ENCODE peak calls at places on chromosomes 7 and 10, in ten cellular contexts. I is IMR-90, U is neuronal stem cell, C is HCT116, J is DND-41, G is mammary epithelial cell, Z is fibroblast of lung, O is H9, B is neural progenitor cell, X is SK-N-SH. H is an unnamed sample.

GRCh38 chr7:21617916-21618390 is 75.1 kb downstream of the DNAH11 start:
- DNase-seq in G (peak), I (peak), U (no peak), O (no peak), C (no peak), Z (peak), B (no peak), X (no peak), J (no peak), H (peak)

GRCh38 chr10:4541292-4541691 is 284.7 kb upstream of the AKR1E2 start:
- DNase-seq in U (no peak), B (no peak), Z (peak), C (peak), X (no peak), G (peak), I (peak), J (no peak), O (no peak), H (peak)

GRCh38 chr10:48547061-48547895 is 57.6 kb downstream of the ARHGAP22 start:
- DNase-seq in Z (no peak), O (no peak), B (no peak), J (no peak), C (no peak), U (no peak), G (no peak), X (no peak), I (no peak), H (no peak)

GRCh38 chr10:86970887-86971145 is 2.5 kb downstream of the ADIRF start:
- DNase-seq in C (no peak), X (peak), B (peak), U (no peak), J (no peak), G (no peak), O (no peak), I (no peak), Z (no peak), H (no peak)

GRCh38 chr7:42139751-42140150 is 97.3 kb downstream of the GLI3 start:
- DNase-seq in G (no peak), B (no peak), X (no peak), Z (no peak), O (no peak), U (no peak), J (no peak), I (no peak), C (no peak), H (no peak)

GRCh38 chr10:69456880-69457693 is 5.8 kb downstream of the TSPAN15 start:
- DNase-seq in Z (peak), X (no peak), G (no peak), J (no peak), U (no peak), I (no peak), O (no peak), B (no peak), C (no peak), H (peak)

GRCh38 chr10:89119651-89120050 is 87.5 kb downstream of the CH25H start:
- DNase-seq in O (no peak), U (no peak), C (no peak), G (no peak), Z (no peak), B (no peak), I (no peak), X (no peak), J (no peak), H (no peak)

GRCh38 chr10:4028838-4029583 is 244.0 kb upstream of the KLF6 start:
- DNase-seq in Z (no peak), I (no peak), G (no peak), U (no peak), C (no peak), J (no peak), X (no peak), B (no peak), O (no peak), H (no peak)

GRCh38 chr7:96136600-96137239 is 185.2 kb downstream of the SLC25A13 start:
- DNase-seq in U (no peak), C (no peak), I (no peak), X (no peak), G (no peak), B (peak), O (no peak), Z (no peak), J (no peak), H (no peak)

GRCh38 chr7:50632561-50633413 is 67.6 kb upstream of the DDC start:
- DNase-seq in B (peak), U (no peak), J (peak), G (peak), X (peak), Z (peak), I (peak), C (peak), O (peak), H (peak)

GRCh38 chr7:120502132-120502531 is 229.2 kb downstream of the KCND2 start:
- DNase-seq in G (no peak), B (peak), I (no peak), U (peak), O (no peak), J (no peak), X (no peak), Z (no peak), C (no peak), H (no peak)

GRCh38 chr7:73841689-73842247 is 548 bp downstream of the METTL27 start:
- DNase-seq in O (peak), B (peak), C (no peak), I (no peak), Z (no peak), J (no peak), X (peak), U (no peak), G (no peak), H (no peak)

GRCh38 chr7:98856021-98856422 is 13.8 kb downstream of the TMEM130 start:
- DNase-seq in U (no peak), I (peak), B (no peak), C (no peak), X (peak), O (no peak), Z (peak), J (no peak), G (no peak), H (no peak)
- H3K27ac ChIP-seq in U (no peak), I (no peak), B (no peak), C (no peak), X (no peak), O (no peak), Z (no peak), J (no peak), G (no peak), H (no peak)

GRCh38 chr7:130500463-130500862 is 8.6 kb downstream of the MEST start:
- DNase-seq in I (no peak), O (no peak), B (no peak), U (no peak), Z (no peak), G (no peak), C (no peak), X (no peak), J (no peak), H (no peak)
- H3K9ac ChIP-seq in I (no peak), O (no peak), B (no peak), U (no peak), Z (no peak), G (no peak), C (no peak), X (no peak), J (no peak), H (no peak)

GRCh38 chr7:72337822-72338167 is 74.3 kb downstream of the CALN1 start:
- DNase-seq in J (no peak), I (no peak), U (no peak), Z (no peak), X (no peak), G (no peak), B (no peak), O (peak), C (no peak), H (no peak)

GRCh38 chr7:72335561-72336381 is 76.4 kb downstream of the CALN1 start:
- DNase-seq in J (no peak), G (no peak), I (no peak), O (peak), X (peak), Z (no peak), U (no peak), C (no peak), B (peak), H (no peak)

GRCh38 chr7:72336382-72336886 is 75.7 kb downstream of the CALN1 start:
- DNase-seq in X (peak), B (peak), U (peak), J (no peak), Z (no peak), G (no peak), I (no peak), O (peak), C (no peak), H (no peak)

GRCh38 chr7:72334733-72335132 is 77.4 kb downstream of the CALN1 start:
- DNase-seq in Z (no peak), J (no peak), U (no peak), O (no peak), B (no peak), X (no peak), I (no peak), C (no peak), G (no peak), H (no peak)

GRCh38 chr7:72336887-72337821 is 75.0 kb downstream of the CALN1 start:
- DNase-seq in I (no peak), O (peak), G (no peak), Z (no peak), B (peak), X (peak), U (peak), C (no peak), J (no peak), H (no peak)
- H3K4me2 ChIP-seq in I (no peak), O (peak), G (no peak), Z (no peak), B (peak), X (no peak), U (peak), C (no peak), J (no peak), H (no peak)

DNA sequence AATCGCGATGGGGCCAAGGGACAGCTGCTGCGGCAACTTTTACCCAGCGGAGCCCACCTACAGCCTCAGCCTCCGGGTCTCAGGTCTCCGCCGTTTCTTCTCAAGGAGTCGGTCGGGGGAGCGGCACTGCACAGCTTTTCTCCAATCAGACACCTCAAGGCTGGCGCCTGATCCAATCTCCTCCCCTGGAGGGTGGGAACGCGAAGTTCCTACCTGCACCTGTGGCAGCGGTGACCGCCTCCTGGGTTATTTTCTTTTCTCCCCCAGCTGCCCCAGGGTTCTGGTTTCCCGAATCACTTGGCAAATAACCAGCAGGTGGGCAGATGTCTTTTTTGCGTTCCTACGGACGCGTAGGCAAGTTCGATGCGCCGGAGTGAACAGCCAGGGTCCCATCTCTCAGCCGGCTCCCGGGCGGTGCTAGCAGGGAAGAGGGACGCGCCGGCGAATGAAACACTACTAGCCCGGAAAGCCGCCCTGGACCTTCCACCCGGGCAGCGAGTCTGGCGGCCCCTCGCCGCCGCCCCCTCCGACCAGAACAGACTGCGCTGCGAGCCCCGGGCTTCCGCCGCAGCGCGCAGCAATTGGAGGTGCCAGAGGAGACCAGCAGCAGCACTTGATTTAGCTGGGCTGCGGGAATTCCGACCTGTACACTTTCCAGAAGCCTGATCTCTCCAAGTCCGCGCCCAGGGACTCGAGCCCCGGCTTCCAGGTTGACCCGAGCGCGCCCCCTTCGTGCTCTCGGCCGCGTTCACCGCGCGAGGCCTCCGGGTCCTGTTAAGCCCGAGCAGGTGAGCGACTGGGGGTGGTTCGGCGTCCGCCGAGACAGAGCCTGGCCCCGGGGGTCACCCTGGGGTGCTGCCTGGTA is at the start of gene PRR15:
- DNase-seq in C (peak), G (peak), B (peak), U (no peak), O (peak), J (no peak), I (no peak), Z (peak), X (peak), H (peak)
- H3K27ac ChIP-seq in C (peak), G (peak), B (no peak), U (no peak), O (no peak), J (no peak), I (no peak), Z (no peak), X (no peak), H (peak)

GRCh38 chr7:93920496-93921189 is 892 bp upstream of the GNG11 start:
- DNase-seq in C (no peak), J (no peak), O (no peak), I (no peak), X (no peak), Z (no peak), B (no peak), G (no peak), U (no peak), H (no peak)

GRCh38 chr7:93921607-93922446 is at the start of gene GNG11:
- DNase-seq in B (peak), U (peak), I (peak), Z (peak), X (peak), J (no peak), C (no peak), G (peak), O (peak), H (peak)

GRCh38 chr7:93923946-93924345 is 2.4 kb downstream of the GNG11 start:
- DNase-seq in C (no peak), Z (peak), B (no peak), J (no peak), I (peak), G (no peak), O (no peak), X (no peak), U (no peak), H (no peak)

GRCh38 chr7:93921190-93921585 is 347 bp upstream of the GNG11 start:
- DNase-seq in B (no peak), Z (no peak), G (no peak), I (no peak), U (no peak), J (no peak), C (no peak), O (no peak), X (no peak), H (no peak)

GRCh38 chr7:93923291-93923690 is 1.8 kb downstream of the GNG11 start:
- DNase-seq in J (no peak), C (no peak), I (no peak), U (no peak), Z (no peak), O (no peak), B (no peak), X (no peak), G (no peak), H (no peak)
- H3K9ac ChIP-seq in J (no peak), C (no peak), I (peak), U (no peak), Z (no peak), O (no peak), B (no peak), X (peak), G (no peak), H (peak)

GRCh38 chr7:137970263-137970975 is 31.5 kb downstream of the CREB3L2 start:
- DNase-seq in I (peak), U (no peak), B (no peak), G (peak), O (no peak), Z (peak), J (no peak), C (no peak), X (no peak), H (peak)
- H3K4me2 ChIP-seq in I (peak), U (no peak), B (no peak), G (peak), O (no peak), Z (peak), J (no peak), C (peak), X (peak), H (peak)

DNA sequence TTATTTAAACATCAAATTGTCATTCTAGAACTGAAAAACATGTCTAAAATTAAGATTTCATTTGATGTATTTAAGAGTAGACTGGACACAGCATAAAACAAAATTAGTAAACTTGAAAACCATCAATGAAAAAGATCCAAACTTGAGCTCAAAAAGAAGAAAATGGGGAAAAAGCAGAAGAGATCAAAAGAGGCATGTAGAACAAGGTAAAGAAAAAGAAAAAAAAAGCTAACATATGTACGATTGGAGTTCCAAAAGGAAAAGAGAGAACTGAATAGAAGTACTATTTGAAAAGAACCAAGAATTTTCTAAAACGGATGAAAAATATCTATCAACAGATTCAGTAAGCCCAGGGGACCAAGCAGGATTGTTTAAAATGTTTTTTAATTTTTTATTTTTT is 3.6 kb downstream of the FBXL13 start:
- DNase-seq in O (no peak), U (no peak), B (no peak), G (no peak), C (no peak), Z (no peak), X (no peak), J (no peak), I (no peak), H (no peak)
- H3K27ac ChIP-seq in O (no peak), U (no peak), B (no peak), G (no peak), C (no peak), Z (no peak), X (no peak), J (no peak), I (no peak), H (no peak)

GRCh38 chr10:101789686-101790085 is 6.4 kb upstream of the NPM3 start:
- DNase-seq in Z (no peak), O (no peak), G (no peak), X (no peak), B (no peak), C (no peak), J (no peak), I (no peak), U (no peak), H (no peak)
- H3K9ac ChIP-seq in Z (no peak), O (no peak), G (no peak), X (no peak), B (no peak), C (no peak), J (no peak), I (no peak), U (no peak), H (no peak)

DNA sequence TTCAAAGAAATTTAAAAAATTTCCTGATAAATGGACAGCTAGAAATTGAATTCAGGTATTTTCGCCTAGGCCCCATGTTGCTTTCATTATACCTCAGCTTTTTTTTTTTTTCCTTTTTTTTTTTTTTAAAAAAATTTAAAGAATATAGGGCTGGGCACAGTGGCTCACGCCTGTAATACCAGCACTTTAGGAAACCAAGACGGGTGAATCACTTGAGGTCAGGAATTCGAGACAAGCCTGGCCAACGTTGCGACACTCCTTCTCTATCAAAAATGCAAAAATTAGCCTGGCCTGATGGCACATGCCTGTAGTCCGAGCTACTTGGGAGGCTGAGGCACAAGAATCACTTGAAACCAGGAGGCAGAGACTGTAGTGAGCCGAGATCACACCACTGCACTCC is 334.0 kb downstream of the SORCS1 start:
- DNase-seq in Z (no peak), X (no peak), B (no peak), G (no peak), J (no peak), O (no peak), U (no peak), I (no peak), C (no peak), H (no peak)
- H3K4me2 ChIP-seq in Z (no peak), X (no peak), B (no peak), G (no peak), J (no peak), O (no peak), U (no peak), I (no peak), C (no peak), H (no peak)

DNA sequence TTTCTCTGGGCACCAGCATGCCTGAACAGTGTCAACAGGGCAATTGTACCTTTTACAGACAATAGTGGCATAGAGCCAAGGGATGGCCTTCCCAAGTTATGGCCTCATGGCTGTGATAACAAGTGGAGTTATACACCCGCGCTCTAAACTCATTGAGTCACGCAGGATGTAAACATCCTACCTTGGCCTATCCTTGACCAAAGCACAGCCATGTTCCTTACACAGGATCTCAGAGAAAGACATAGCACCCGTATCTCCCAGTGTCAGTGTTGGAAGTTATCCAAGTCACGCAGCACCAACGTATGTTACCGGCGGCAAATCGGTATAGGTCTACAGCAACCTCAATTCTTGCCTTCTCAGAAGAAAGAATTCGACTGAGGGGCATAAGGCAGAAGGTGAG is 1654.9 kb upstream of the LRRTM3 start:
- DNase-seq in J (no peak), C (no peak), I (no peak), B (no peak), U (no peak), X (no peak), Z (no peak), O (no peak), G (no peak), H (no peak)
- H3K27ac ChIP-seq in J (no peak), C (no peak), I (no peak), B (no peak), U (no peak), X (no peak), Z (no peak), O (no peak), G (no peak), H (no peak)